ENCODE peak calls at places on chromosomes 12 and 14, in six cellular contexts. A is fibroblast of pulmonary artery, D is NCI-H1105, L is HuH-7, R is hippocampal formation, T is heart left ventricle. V is an unnamed sample.

GRCh38 chr12:50297027-50297426 is 13.7 kb upstream of the LIMA1 start:
- DNase-seq in A (no peak), D (no peak), L (no peak), R (no peak), T (no peak), V (no peak)

GRCh38 chr14:22159049-22159448 is 430.0 kb downstream of the DAD1 start:
- DNase-seq in A (no peak), D (no peak), L (no peak), R (no peak), T (no peak), V (no peak)

GRCh38 chr12:67424784-67425183 is 155.6 kb downstream of the CAND1 start:
- DNase-seq in A (no peak), D (no peak), L (no peak), R (no peak), T (no peak), V (no peak)

GRCh38 chr14:91872517-91873470 is 5.5 kb upstream of the TC2N start:
- DNase-seq in A (peak), D (no peak), L (no peak), R (no peak), T (peak), V (peak)

GRCh38 chr12:42669471-42669997 is 80.0 kb upstream of the PRICKLE1 start:
- DNase-seq in A (peak), D (no peak), L (no peak), R (no peak), T (no peak), V (no peak)

GRCh38 chr14:68703093-68703492 is 89.8 kb downstream of the ZFP36L1 start:
- DNase-seq in A (peak), D (no peak), L (no peak), R (no peak), T (no peak), V (no peak)

GRCh38 chr14:95222870-95223398 is 65.6 kb upstream of the DICER1 start:
- DNase-seq in A (peak), D (no peak), L (no peak), R (no peak), T (no peak), V (no peak)

GRCh38 chr12:113702796-113703195 is 231.1 kb upstream of the LHX5 start:
- DNase-seq in A (no peak), D (no peak), L (no peak), R (no peak), T (no peak), V (no peak)

GRCh38 chr14:69500736-69501135 is 16.2 kb downstream of the PLEKHD1 start:
- DNase-seq in A (no peak), D (peak), L (no peak), R (no peak), T (no peak), V (no peak)

V was measured in psoas muscle.